ENCODE peak calls at places on chromosomes 12 and 14, in eight cellular contexts. W is IMR-90, F is testis, G is heart left ventricle, L is HCT116, R is uterus, E is breast epithelium, D is stomach. M is an unnamed sample. For H3K36me3, the result is how much of the 10 kb centered on the place peaks cover.

GRCh38 chr12:106074706-106075392 is 63.9 kb downstream of the NUAK1 start:
- DNase-seq in D (no peak), W (peak), G (no peak), E (no peak), L (no peak), R (no peak), F (no peak), M (no peak)

GRCh38 chr12:123363385-123363742 is 1.3 kb downstream of the SBNO1 start:
- DNase-seq in W (peak), F (no peak), R (no peak), D (no peak), L (no peak), E (no peak), G (no peak), M (no peak)

GRCh38 chr12:38053655-38054464 is 262.7 kb upstream of the ALG10B start:
- DNase-seq in F (peak), R (no peak), G (no peak), E (no peak), D (peak), W (no peak), L (no peak), M (no peak)

GRCh38 chr12:111242190-111242589 is 126.7 kb downstream of the PHETA1 start:
- DNase-seq in D (no peak), F (no peak), W (no peak), L (no peak), G (no peak), E (no peak), R (no peak), M (no peak)

GRCh38 chr14:93059917-93060545 is 55.7 kb downstream of the ITPK1 start:
- DNase-seq in R (no peak), F (no peak), L (no peak), G (no peak), D (no peak), W (no peak), E (no peak), M (no peak)

GRCh38 chr12:118190266-118190665 is 54.3 kb downstream of the PEBP1 start:
- DNase-seq in D (no peak), R (no peak), F (peak), E (no peak), L (no peak), W (peak), G (no peak), M (peak)

GRCh38 chr12:6821271-6821673 is 349 bp upstream of the GPR162 start:
- DNase-seq in G (peak), F (peak), R (peak), E (no peak), W (peak), L (no peak), D (peak), M (peak)

GRCh38 chr14:61130512-61131260 is 149.6 kb downstream of the SLC38A6 start:
- DNase-seq in L (no peak), F (no peak), W (no peak), G (no peak), R (no peak), D (no peak), E (peak), M (peak)

GRCh38 chr14:101705733-101706508 is 55.6 kb upstream of the PPP2R5C start:
- DNase-seq in E (peak), W (no peak), R (no peak), G (peak), F (no peak), L (no peak), D (peak), M (peak)

GRCh38 chr12:72723732-72724131 is 451.6 kb downstream of the TRHDE start:
- DNase-seq in D (no peak), W (no peak), G (no peak), E (no peak), L (no peak), R (no peak), F (no peak), M (no peak)

GRCh38 chr12:55935742-55936151 is 4.8 kb downstream of the DGKA start:
- DNase-seq in E (no peak), D (no peak), W (no peak), F (peak), G (peak), L (no peak), R (peak), M (peak)

GRCh38 chr14:36579573-36580140 is 2.8 kb downstream of the NKX2-8 start:
- DNase-seq in D (no peak), G (no peak), L (no peak), F (peak), R (no peak), W (no peak), E (no peak), M (no peak)

GRCh38 chr14:36975834-36976233 is 196.6 kb downstream of the SLC25A21 start:
- DNase-seq in D (no peak), W (peak), L (no peak), G (no peak), R (no peak), E (no peak), F (no peak), M (no peak)

GRCh38 chr14:104143521-104144452 is 5.4 kb downstream of the KIF26A start:
- DNase-seq in G (peak), F (no peak), E (no peak), R (no peak), L (no peak), D (peak), W (no peak), M (no peak)

GRCh38 chr12:87801860-87802720 is 227.1 kb downstream of the C12orf50 start:
- DNase-seq in D (no peak), E (no peak), L (no peak), W (no peak), R (no peak), F (no peak), G (no peak), M (no peak)

GRCh38 chr12:24109381-24110039 is 160.0 kb upstream of the SOX5 start:
- DNase-seq in L (no peak), W (peak), R (no peak), F (no peak), G (no peak), E (no peak), D (no peak), M (no peak)

GRCh38 chr14:76133103-76133502 is 18.6 kb upstream of the GPATCH2L start:
- DNase-seq in E (no peak), R (no peak), L (no peak), F (no peak), W (peak), D (no peak), G (no peak), M (peak)

GRCh38 chr12:100793182-100793581 is 1.4 kb upstream of the ANO4 start:
- DNase-seq in F (no peak), L (peak), W (peak), G (no peak), E (no peak), D (no peak), R (no peak), M (peak)

DNA sequence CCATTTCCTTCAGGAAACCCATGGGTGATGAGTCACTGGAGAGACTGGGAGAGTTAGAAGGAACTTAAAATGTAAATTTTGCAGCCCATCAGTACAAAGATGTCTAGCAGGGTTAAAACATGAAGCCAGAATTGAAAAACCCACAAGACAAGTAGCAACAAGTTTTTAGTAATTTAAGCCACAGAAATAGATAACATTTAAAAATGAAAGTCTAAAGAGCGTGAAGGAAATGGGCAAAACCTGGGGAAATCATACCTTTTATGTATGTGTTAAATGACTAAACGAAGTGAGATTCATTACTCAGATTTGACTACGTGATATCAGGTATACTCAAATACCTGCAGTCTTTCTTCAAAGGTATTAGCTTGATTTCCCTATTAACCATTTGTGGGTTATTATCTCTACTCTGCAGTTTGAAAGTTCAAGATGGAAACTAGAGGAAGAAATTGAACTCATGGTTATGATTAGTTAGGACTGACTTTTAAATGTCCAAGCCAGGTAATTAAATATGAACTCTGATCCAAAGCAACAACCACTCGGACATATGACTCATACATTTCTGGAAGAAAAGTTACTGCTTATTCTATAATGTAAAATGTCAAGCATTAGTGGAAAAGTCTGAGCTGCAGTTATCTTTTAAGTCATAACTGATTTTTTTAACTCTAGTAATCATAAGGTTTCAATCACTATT is 84.1 kb downstream of the ITPR2 start:
- DNase-seq in F (no peak), L (no peak), E (no peak), G (no peak), D (no peak), W (peak), R (no peak), M (no peak)
- H3K27ac ChIP-seq in F (no peak), L (no peak), E (no peak), G (no peak), D (no peak), W (no peak), R (no peak), M (no peak)

DNA sequence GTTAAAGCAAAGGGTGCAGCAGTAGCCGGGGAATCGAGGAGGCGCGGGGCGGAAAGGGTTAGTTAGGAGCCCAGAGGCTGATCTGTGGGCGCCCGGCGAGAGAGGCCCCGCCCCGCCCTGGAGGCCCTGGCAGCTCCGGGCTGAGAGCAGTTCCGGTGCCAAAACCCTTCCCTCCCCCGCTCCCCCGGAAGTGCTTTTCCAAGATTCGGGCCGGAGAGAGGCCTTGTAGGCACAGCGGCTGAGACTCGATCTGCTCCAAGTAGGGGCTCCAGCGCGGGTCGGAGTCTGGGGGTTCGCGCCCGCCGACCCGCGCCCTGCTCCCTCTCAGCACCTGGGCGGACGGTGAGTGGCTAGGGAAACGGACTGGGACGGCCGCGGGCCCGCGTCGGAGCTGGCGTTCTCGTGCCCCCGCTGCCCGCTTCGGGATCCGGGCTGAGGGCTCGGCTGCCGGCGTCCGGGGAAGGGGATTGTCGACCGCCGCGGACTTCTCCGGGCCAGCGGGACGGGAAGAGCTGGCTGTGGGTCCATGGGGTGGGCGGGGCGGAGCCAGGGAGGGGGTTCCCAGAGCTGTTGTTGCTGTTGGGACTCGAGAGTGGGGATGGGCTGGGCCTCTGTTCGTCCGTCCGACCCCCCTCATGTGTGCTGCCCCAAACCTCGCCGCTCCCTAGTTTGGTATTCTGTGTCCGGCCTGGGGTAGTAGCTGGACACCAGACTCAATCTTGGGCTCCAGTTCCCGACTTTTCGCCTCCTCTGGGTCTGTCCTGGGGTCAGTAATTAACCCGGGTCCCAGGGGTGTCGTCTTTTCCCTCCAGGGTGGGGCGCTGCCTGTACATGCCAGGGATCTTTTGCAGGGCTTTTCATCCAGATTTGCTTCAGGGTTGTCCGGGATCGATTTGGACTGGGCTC is at the start of gene FRS2:
- DNase-seq in F (peak), R (peak), W (peak), G (peak), D (peak), E (peak), L (peak), M (peak)
- TF ChIP-seq POLR2A in F (peak), R (peak), W (peak), G (peak), D (no peak), E (peak), L (peak), M (peak)

DNA sequence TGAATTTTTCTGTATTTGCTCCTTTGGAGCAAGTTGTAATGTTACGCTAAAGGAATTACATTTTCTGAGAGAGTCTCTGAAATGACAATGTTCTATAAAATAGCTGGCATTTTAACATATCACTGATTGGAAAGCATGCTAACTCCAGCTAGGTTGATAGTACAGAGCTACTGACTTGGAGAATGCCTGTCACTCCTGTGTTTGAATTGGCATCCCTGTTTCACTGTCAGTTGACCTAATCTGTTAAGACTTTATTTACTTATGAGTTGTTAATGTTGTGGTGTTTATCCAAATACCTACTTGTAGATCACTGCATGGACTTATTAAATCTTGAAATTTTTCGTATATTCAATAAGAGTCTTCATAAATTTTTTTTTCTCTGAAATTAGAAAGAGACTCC is 33.6 kb downstream of the HCFC2 start:
- DNase-seq in E (no peak), R (no peak), L (no peak), F (no peak), D (no peak), W (no peak), G (no peak), M (no peak)
- H3K36me3 ChIP-seq in E (under half), R (under half), L (under half), F (under half), D (half or more), W (under half), G (half or more), M (half or more)

GRCh38 chr12:26318661-26319068 is 123.3 kb downstream of the SSPN start:
- DNase-seq in F (peak), E (peak), G (peak), R (peak), L (no peak), W (peak), D (no peak), M (peak)
- H3K27ac ChIP-seq in F (peak), E (peak), G (no peak), R (peak), L (peak), W (peak), D (no peak), M (peak)

GRCh38 chr12:104060791-104061190 is 3.5 kb upstream of the HCFC2 start:
- DNase-seq in L (no peak), R (no peak), G (no peak), W (no peak), E (no peak), F (no peak), D (no peak), M (no peak)
- TF ChIP-seq POLR2A in L (no peak), R (no peak), G (no peak), W (no peak), E (no peak), F (no peak), D (no peak), M (no peak)

M was measured in adrenal gland.